ENCODE peak calls at places on chromosomes 7 and 10, in eight cellular contexts. V is stimulated activated CD4-positive, alpha-beta T cell treated with anti-CD3 and anti-CD28 coated beads, Interleukin-2, amount 100 ng/mL, for 48 hours; Q is heart right ventricle; E is activated naive CD4-positive, alpha-beta T cell treated with anti-CD3 and anti-CD28 coated beads, Interleukin-2, amount 10 ng/mL, durations not matched to agents 7 days and 5 days; I is EL; P is activated CD8-positive, alpha-beta memory T cell treated with anti-CD3 and anti-CD28 coated beads, Interleukin-2, amount 50 U/mL, for 48 hours; D is NCI-H526; M is GM04503. T is an unnamed sample.

GRCh38 chr7:150448789-150449147 is 1.7 kb upstream of the GIMAP8 start:
- DNase-seq in P (peak), I (peak), Q (peak), E (peak), V (peak), M (no peak), D (peak), T (peak)

GRCh38 chr10:15802375-15802949 is 57.8 kb downstream of the MINDY3 start:
- DNase-seq in I (no peak), D (no peak), M (no peak), Q (no peak), P (peak), E (no peak), V (no peak), T (no peak)

GRCh38 chr7:351256-351655 is 61.3 kb downstream of the FOXL3 start:
- DNase-seq in P (peak), Q (peak), V (peak), D (no peak), M (no peak), I (no peak), E (peak), T (no peak)

GRCh38 chr10:33215635-33216034 is 118.8 kb downstream of the NRP1 start:
- DNase-seq in D (no peak), M (no peak), P (no peak), Q (no peak), I (no peak), V (no peak), E (no peak), T (peak)

GRCh38 chr10:76086571-76087260 is 655.3 kb downstream of the LRMDA start:
- DNase-seq in M (peak), I (peak), V (no peak), Q (no peak), D (peak), E (no peak), P (no peak), T (peak)

GRCh38 chr7:124775422-124775821 is 9.8 kb upstream of the GPR37 start:
- DNase-seq in E (no peak), M (no peak), Q (no peak), I (no peak), D (no peak), V (no peak), P (no peak), T (no peak)

GRCh38 chr10:13812804-13813203 is 226.0 kb downstream of the PRPF18 start:
- DNase-seq in E (no peak), V (no peak), P (no peak), M (no peak), Q (no peak), I (no peak), D (no peak), T (no peak)

GRCh38 chr7:137443616-137444015 is 100.1 kb upstream of the PTN start:
- DNase-seq in D (peak), E (no peak), V (no peak), I (peak), P (no peak), M (peak), Q (no peak), T (peak)

GRCh38 chr7:141231018-141231792 is 157.3 kb downstream of the TMEM178B start:
- DNase-seq in I (peak), Q (peak), D (no peak), P (no peak), M (no peak), E (no peak), V (no peak), T (peak)

GRCh38 chr7:137903382-137904169 is 56.8 kb upstream of the DGKI start:
- DNase-seq in D (peak), Q (no peak), P (peak), E (peak), I (peak), V (peak), M (no peak), T (peak)

GRCh38 chr7:127474457-127474856 is 81.9 kb upstream of the ZNF800 start:
- DNase-seq in D (no peak), M (no peak), I (no peak), V (no peak), P (no peak), E (no peak), Q (no peak), T (peak)

GRCh38 chr7:157816086-157816485 is 479.3 kb downstream of the DNAJB6 start:
- DNase-seq in D (no peak), Q (no peak), E (no peak), V (no peak), P (no peak), M (no peak), I (no peak), T (no peak)

GRCh38 chr7:2542011-2542923 is 13.1 kb downstream of the BRAT1 start:
- DNase-seq in Q (no peak), I (no peak), D (no peak), E (no peak), V (no peak), M (no peak), P (no peak), T (no peak)

GRCh38 chr7:135537905-135538304 is 19.8 kb upstream of the NUP205 start:
- DNase-seq in M (no peak), V (no peak), Q (no peak), P (no peak), E (no peak), D (no peak), I (no peak), T (no peak)

GRCh38 chr7:45967591-45968157 is 46.6 kb upstream of the IGFBP3 start:
- DNase-seq in Q (no peak), V (no peak), E (no peak), M (no peak), D (no peak), P (no peak), I (no peak), T (no peak)

GRCh38 chr10:121662945-121663917 is 65.0 kb upstream of the FGFR2 start:
- DNase-seq in Q (no peak), I (no peak), D (no peak), V (no peak), E (no peak), M (no peak), P (peak), T (no peak)

GRCh38 chr10:24642921-24643678 is 80.6 kb downstream of the ARHGAP21 start:
- DNase-seq in V (peak), P (no peak), Q (no peak), E (no peak), I (peak), D (peak), M (peak), T (peak)